ENCODE peak calls at places on chromosomes 2 and 18, in eight cellular contexts. K is colonic mucosa; R is aorta; Q is naive thymus-derived CD4-positive, alpha-beta T cell; E is NT2/D1; N is OCI-LY7; V is A549; J is CD8-positive, alpha-beta memory T cell. L is an unnamed sample. For H3K9me3 and H3K4me1, the result is how much of the 10 kb centered on the place peaks cover.

GRCh38 chr2:96528680-96529375 is 7.7 kb upstream of the ARID5A start:
- DNase-seq in K (no peak), R (peak), Q (no peak), E (no peak), N (no peak), V (no peak), J (no peak), L (peak)

GRCh38 chr2:172113617-172114016 is 10.9 kb upstream of the DLX2 start:
- DNase-seq in K (no peak), R (no peak), Q (no peak), E (no peak), N (peak), V (no peak), J (no peak), L (no peak)

GRCh38 chr18:42578781-42579180 is 536.7 kb downstream of the RIT2 start:
- DNase-seq in K (no peak), R (no peak), Q (no peak), E (no peak), N (no peak), V (no peak), J (no peak), L (no peak)

GRCh38 chr2:50546790-50547189 is 485.1 kb downstream of the NRXN1 start:
- DNase-seq in K (no peak), R (no peak), Q (no peak), E (no peak), N (no peak), V (no peak), J (no peak), L (no peak)

GRCh38 chr2:71831208-71831577 is 316.5 kb downstream of the CYP26B1 start:
- DNase-seq in K (no peak), R (peak), Q (no peak), E (no peak), N (no peak), V (peak), J (no peak), L (no peak)

GRCh38 chr2:102049756-102050443 is 58.1 kb downstream of the IL1R2 start:
- DNase-seq in K (peak), R (no peak), Q (no peak), E (no peak), N (no peak), V (no peak), J (no peak), L (no peak)

GRCh38 chr2:23924589-23925359 is 2.1 kb downstream of the ATAD2B start:
- DNase-seq in K (no peak), R (no peak), Q (no peak), E (no peak), N (no peak), V (no peak), J (no peak), L (no peak)

GRCh38 chr2:232276084-232276738 is 102.3 kb upstream of the ALPP start:
- DNase-seq in K (no peak), R (no peak), Q (no peak), E (no peak), N (no peak), V (no peak), J (no peak), L (no peak)

GRCh38 chr18:78721986-78722385 is 257.6 kb upstream of the SALL3 start:
- DNase-seq in K (no peak), R (peak), Q (no peak), E (no peak), N (no peak), V (no peak), J (no peak), L (no peak)

GRCh38 chr18:78722391-78722790 is 257.2 kb upstream of the SALL3 start:
- DNase-seq in K (no peak), R (no peak), Q (no peak), E (no peak), N (no peak), V (no peak), J (no peak), L (no peak)

GRCh38 chr18:78719821-78720220 is 259.8 kb upstream of the SALL3 start:
- DNase-seq in K (no peak), R (peak), Q (no peak), E (no peak), N (no peak), V (no peak), J (no peak), L (peak)

GRCh38 chr18:78720456-78721250 is 259.0 kb upstream of the SALL3 start:
- DNase-seq in K (no peak), R (peak), Q (no peak), E (no peak), N (no peak), V (no peak), J (no peak), L (peak)

GRCh38 chr18:78721281-78721949 is 258.2 kb upstream of the SALL3 start:
- DNase-seq in K (no peak), R (peak), Q (no peak), E (no peak), N (no peak), V (no peak), J (no peak), L (peak)
- H3K9me3 ChIP-seq in K (under half), R (under half), Q (under half), E (under half), N (under half), V (under half), J (under half), L (under half)

GRCh38 chr2:219551412-219551811 is 7.6 kb downstream of the TMEM198 start:
- DNase-seq in K (no peak), R (peak), Q (no peak), E (no peak), N (no peak), V (no peak), J (no peak), L (no peak)
- H3K4me3 ChIP-seq in K (no peak), R (no peak), Q (no peak), E (peak), N (no peak), V (peak), J (no peak), L (no peak)

DNA sequence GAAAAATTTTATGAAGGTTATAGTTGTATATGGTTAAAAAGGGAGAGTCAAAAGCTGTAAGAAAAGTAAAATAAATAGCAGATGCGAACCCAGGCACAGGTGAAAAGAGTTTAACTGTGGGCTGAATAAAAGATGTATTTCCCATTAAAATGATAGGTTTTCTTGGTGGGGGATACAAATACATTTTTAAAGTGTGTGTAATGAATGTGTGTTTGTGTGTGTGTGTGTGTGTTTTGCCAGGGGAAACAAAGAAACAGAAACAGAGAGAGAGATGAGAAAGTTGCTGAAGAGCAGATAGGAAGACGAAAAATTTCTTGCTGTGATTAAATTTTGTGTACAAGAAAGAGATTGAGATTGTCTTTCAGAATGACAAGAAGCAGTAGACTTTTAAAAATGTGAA is 12.1 kb downstream of the TFPI start:
- DNase-seq in K (no peak), R (no peak), Q (no peak), E (no peak), N (no peak), V (no peak), J (no peak), L (no peak)
- H3K4me1 ChIP-seq in K (under half), R (under half), Q (under half), E (under half), N (under half), V (half or more), J (under half), L (under half)

GRCh38 chr2:191038241-191038725 is 24.3 kb upstream of the STAT1 start:
- DNase-seq in K (no peak), R (no peak), Q (no peak), E (no peak), N (no peak), V (no peak), J (peak), L (no peak)

GRCh38 chr2:191037351-191037750 is 23.4 kb upstream of the STAT1 start:
- DNase-seq in K (no peak), R (no peak), Q (no peak), E (no peak), N (no peak), V (no peak), J (no peak), L (no peak)

GRCh38 chr2:191036365-191036764 is 22.4 kb upstream of the STAT1 start:
- DNase-seq in K (no peak), R (no peak), Q (no peak), E (no peak), N (no peak), V (no peak), J (no peak), L (no peak)

GRCh38 chr2:191039616-191040015 is 25.6 kb upstream of the STAT1 start:
- DNase-seq in K (no peak), R (no peak), Q (no peak), E (no peak), N (no peak), V (no peak), J (no peak), L (no peak)

DNA sequence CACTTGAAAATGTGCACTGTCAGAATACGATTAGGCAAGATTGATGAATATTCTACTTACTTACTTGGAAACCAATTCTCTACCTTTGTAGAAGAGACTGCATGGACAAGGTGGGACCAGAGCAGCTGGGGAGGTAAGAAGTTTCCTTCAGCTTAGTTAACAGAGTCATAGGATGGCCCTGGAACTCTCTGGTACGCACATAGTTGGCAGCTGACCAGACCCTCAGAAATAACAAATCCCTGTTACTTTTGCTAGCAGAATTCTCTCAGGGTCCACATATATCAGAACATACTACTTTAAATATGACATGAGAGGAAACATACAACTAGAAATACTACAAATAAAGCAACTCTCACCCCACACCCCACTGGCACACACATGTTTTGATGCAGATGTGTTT is 24.8 kb upstream of the STAT1 start:
- DNase-seq in K (no peak), R (no peak), Q (no peak), E (no peak), N (no peak), V (no peak), J (no peak), L (no peak)
- H3K9me3 ChIP-seq in K (under half), R (under half), Q (under half), E (under half), N (under half), V (under half), J (under half), L (under half)